ENCODE peak calls at places on chromosomes 2 and 18, in nine cellular contexts. E, I, M, D, U, J, K, X and N are unnamed samples.

GRCh38 chr2:227188292-227188691 is 23.9 kb downstream of the COL4A3 start:
- DNase-seq in E (peak; percentile 66), I (no peak), M (peak; percentile 1), D (no peak), U (no peak), J (no peak), K (no peak), X (no peak), N (no peak)

GRCh38 chr2:53422979-53423378 is 344.6 kb upstream of the CHAC2 start:
- DNase-seq in E (peak; percentile 26), I (no peak), M (peak; percentile 59), D (peak; percentile 75), U (no peak), J (no peak), K (peak; percentile 44), X (peak; percentile 47), N (peak; percentile 22)

GRCh38 chr2:178109813-178110212 is 2.4 kb upstream of the RBM45 start:
- DNase-seq in E (no peak), I (no peak), M (peak; percentile 48), D (no peak), U (no peak), J (no peak), K (peak; percentile 33), X (no peak), N (no peak)

GRCh38 chr2:105320651-105321215 is 8.8 kb downstream of the TGFBRAP1 start:
- DNase-seq in E (no peak), I (no peak), M (peak; percentile 17), D (peak; percentile 42), U (no peak), J (no peak), K (no peak), X (no peak), N (no peak)

GRCh38 chr2:192194866-192195547 is at the start of gene TMEFF2:
- DNase-seq in E (peak; percentile 26), I (peak; percentile 82), M (peak; percentile 83), D (peak; percentile 96), U (peak; percentile 62), J (peak; percentile 66), K (no peak), X (peak; percentile 52), N (peak; percentile 44)

GRCh38 chr18:74982946-74983635 is 225.8 kb downstream of the PTGR3 start:
- DNase-seq in E (no peak), I (no peak), M (no peak), D (no peak), U (no peak), J (no peak), K (no peak), X (no peak), N (no peak)

GRCh38 chr2:11097038-11097720 is 58.1 kb upstream of the SLC66A3 start:
- DNase-seq in E (no peak), I (no peak), M (peak; percentile 84), D (no peak), U (peak; percentile 36), J (peak; percentile 47), K (no peak), X (no peak), N (no peak)

GRCh38 chr18:3384664-3385189 is 65.2 kb upstream of the TGIF1 start:
- DNase-seq in E (no peak), I (no peak), M (no peak), D (no peak), U (no peak), J (no peak), K (no peak), X (no peak), N (no peak)

GRCh38 chr2:135485441-135485840 is 45.6 kb downstream of the ZRANB3 start:
- DNase-seq in E (no peak), I (no peak), M (no peak), D (no peak), U (no peak), J (no peak), K (no peak), X (no peak), N (no peak)

GRCh38 chr2:120388222-120389035 is 42.5 kb downstream of the INHBB start:
- DNase-seq in E (no peak), I (peak; percentile 30), M (no peak), D (no peak), U (no peak), J (no peak), K (no peak), X (peak; percentile 24), N (no peak)

GRCh38 chr18:49839012-49839411 is 25.7 kb upstream of the ACAA2 start:
- DNase-seq in E (no peak), I (no peak), M (peak; percentile 75), D (no peak), U (no peak), J (no peak), K (peak; percentile 49), X (no peak), N (no peak)

GRCh38 chr2:9481257-9481922 is 7.0 kb downstream of the IAH1 start:
- DNase-seq in E (peak; percentile 31), I (no peak), M (peak; percentile 83), D (no peak), U (no peak), J (peak; percentile 33), K (no peak), X (no peak), N (no peak)

GRCh38 chr2:1011018-1011405 is 60.4 kb downstream of the SNTG2 start:
- DNase-seq in E (no peak), I (no peak), M (no peak), D (no peak), U (no peak), J (no peak), K (no peak), X (no peak), N (no peak)

GRCh38 chr2:171798156-171798815 is 95.8 kb downstream of the SLC25A12 start:
- DNase-seq in E (no peak), I (no peak), M (peak; percentile 74), D (no peak), U (no peak), J (no peak), K (no peak), X (no peak), N (no peak)

GRCh38 chr18:63161728-63162195 is 157.8 kb downstream of the BCL2 start:
- DNase-seq in E (peak; percentile 82), I (no peak), M (peak; percentile 93), D (no peak), U (peak; percentile 50), J (peak; percentile 66), K (no peak), X (peak; percentile 95), N (peak; percentile 67)

GRCh38 chr18:8911408-8912340 is 190.8 kb upstream of the NDUFV2 start:
- DNase-seq in E (no peak), I (no peak), M (no peak), D (no peak), U (no peak), J (no peak), K (no peak), X (no peak), N (no peak)

GRCh38 chr18:8910843-8911242 is 191.7 kb upstream of the NDUFV2 start:
- DNase-seq in E (no peak), I (no peak), M (no peak), D (no peak), U (no peak), J (no peak), K (no peak), X (no peak), N (no peak)

GRCh38 chr18:8908792-8909510 is 193.5 kb upstream of the NDUFV2 start:
- DNase-seq in E (no peak), I (no peak), M (no peak), D (no peak), U (no peak), J (no peak), K (no peak), X (no peak), N (no peak)

GRCh38 chr18:8910186-8910585 is 192.3 kb upstream of the NDUFV2 start:
- DNase-seq in E (no peak), I (no peak), M (no peak), D (no peak), U (no peak), J (no peak), K (no peak), X (no peak), N (no peak)

GRCh38 chr18:8912348-8913057 is 190.0 kb upstream of the NDUFV2 start:
- DNase-seq in E (no peak), I (peak; percentile 76), M (no peak), D (no peak), U (no peak), J (no peak), K (no peak), X (peak; percentile 68), N (no peak)
- H3K4me3 ChIP-seq in E (no peak overlapping the region), I (no peak overlapping the region), M (no peak overlapping the region), D (no peak overlapping the region), U (no peak overlapping the region), J (no peak overlapping the region), K (no peak overlapping the region), X (no peak overlapping the region), N (no peak overlapping the region)

DNA sequence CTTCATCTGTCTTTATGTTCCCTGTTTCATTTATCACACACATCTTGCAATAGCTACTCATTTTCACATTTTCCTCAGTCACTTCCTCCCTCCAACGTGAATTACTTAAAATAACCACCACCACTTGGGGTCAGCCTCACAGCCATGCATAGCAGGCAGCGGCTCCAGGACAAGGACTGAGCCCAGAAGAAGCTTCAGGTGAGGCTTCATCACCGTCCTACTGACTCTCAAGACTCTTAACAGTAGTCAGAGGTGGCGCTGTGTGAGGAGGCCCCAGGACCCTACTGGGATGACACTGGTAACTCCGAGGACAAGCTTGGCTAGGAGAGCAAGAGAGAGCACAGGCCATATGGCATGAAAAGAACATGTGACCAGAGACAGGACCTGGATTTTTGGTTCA is 15.5 kb upstream of the ST8SIA5 start:
- DNase-seq in E (no peak), I (no peak), M (no peak), D (no peak), U (no peak), J (no peak), K (no peak), X (no peak), N (no peak)
- TF ChIP-seq CTCF in E (no peak), I (no peak), M (no peak), D (peak; percentile 8), U (no peak), J (no peak), K (no peak), X (no peak), N (no peak)

DNA sequence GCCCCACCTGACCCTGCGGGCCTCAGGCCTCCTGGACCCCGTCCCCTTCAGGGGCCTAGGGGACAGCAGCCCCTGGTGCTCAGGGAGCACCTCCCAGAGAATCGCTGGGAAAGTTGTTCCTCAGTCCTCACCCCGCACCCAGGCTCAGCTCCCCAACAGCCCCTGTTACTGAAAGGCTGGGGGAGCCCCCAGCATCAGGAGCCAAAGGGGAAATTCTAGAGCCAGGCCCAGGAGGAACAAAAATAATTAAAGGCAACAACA is 76.0 kb downstream of the MEX3C start:
- DNase-seq in E (no peak), I (no peak), M (no peak), D (no peak), U (no peak), J (no peak), K (no peak), X (no peak), N (no peak)
- H3K9me3 ChIP-seq in E (no peaks in the 10 kb centered on the region), I (no peaks in the 10 kb centered on the region), M (no peaks in the 10 kb centered on the region), D (peaks cover 16% of the 10 kb centered on the region), U (no peaks in the 10 kb centered on the region), J (peaks cover 24% of the 10 kb centered on the region), K (no peaks in the 10 kb centered on the region), X (no peaks in the 10 kb centered on the region), N (no peaks in the 10 kb centered on the region)

DNA sequence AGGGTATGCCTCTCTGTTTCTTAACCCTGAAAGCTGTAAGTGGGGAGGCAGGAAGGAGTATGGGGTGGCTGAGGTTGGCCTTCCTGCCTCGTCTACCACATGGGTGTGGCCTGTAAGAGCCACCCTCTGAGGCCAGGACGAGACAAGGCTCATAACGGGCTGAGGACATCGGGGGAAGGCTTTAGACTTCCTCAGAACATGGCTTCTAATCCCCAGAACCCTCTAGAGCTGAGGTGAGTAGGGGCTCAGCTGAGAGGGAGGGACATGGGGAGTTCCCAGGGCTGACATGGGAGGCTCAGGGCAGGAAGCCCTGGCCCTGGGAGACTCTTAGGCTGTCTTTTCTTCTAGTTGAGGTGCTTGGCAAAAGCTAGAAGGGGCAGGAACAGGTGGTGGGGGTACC is 36.7 kb downstream of the EMX1 start:
- DNase-seq in E (no peak), I (peak; percentile 25), M (no peak), D (no peak), U (no peak), J (no peak), K (no peak), X (no peak), N (no peak)
- H3K4me3 ChIP-seq in E (no peak overlapping the region), I (no peak overlapping the region), M (no peak overlapping the region), D (no peak overlapping the region), U (no peak overlapping the region), J (no peak overlapping the region), K (no peak overlapping the region), X (no peak overlapping the region), N (no peak overlapping the region)